ENCODE peak calls at places on chromosome 22, in nine cellular contexts. U is HepG2, W is left lung, V is A549, J is transverse colon, X is AG04450, R is neural progenitor cell, Y is fibroblast of lung, P is upper lobe of left lung. F is an unnamed sample.

GRCh38 chr22:23036684-23037428 is 33.5 kb upstream of the GNAZ start:
- DNase-seq in V (no peak), U (peak; percentile 70), P (no peak), W (no peak), J (no peak), X (no peak), R (no peak), Y (no peak), F (no peak)

GRCh38 chr22:35866646-35867045 is 149.0 kb downstream of the APOL5 start:
- DNase-seq in W (no peak), U (no peak), V (no peak), P (no peak), R (peak; percentile 46), Y (no peak), X (no peak), J (no peak), F (no peak)

GRCh38 chr22:44213489-44214043 is 32.8 kb downstream of the PARVG start:
- DNase-seq in W (no peak), X (no peak), Y (no peak), J (no peak), R (no peak), V (no peak), P (no peak), U (no peak), F (no peak)

GRCh38 chr22:21867528-21868266 is at the start of gene MAPK1:
- DNase-seq in R (peak; percentile 94), X (peak; percentile 33), U (peak; percentile 79), Y (peak; percentile 84), P (peak; percentile 95), W (peak; percentile 98), V (peak; percentile 58), J (peak; percentile 95), F (peak; percentile 79)

GRCh38 chr22:42172385-42173172 is 42.0 kb upstream of the CYP2D6 start:
- DNase-seq in Y (peak; percentile 37), J (peak; percentile 74), W (no peak), V (no peak), X (no peak), U (peak; percentile 74), P (no peak), R (no peak), F (no peak)

GRCh38 chr22:28799125-28799833 is 1.1 kb downstream of the XBP1 start:
- DNase-seq in U (peak; percentile 70), X (peak; percentile 83), W (no peak), Y (peak; percentile 95), P (peak; percentile 74), J (peak; percentile 69), R (peak; percentile 32), V (peak; percentile 71), F (no peak)

GRCh38 chr22:31977141-31977781 is 32.9 kb downstream of the YWHAH start:
- DNase-seq in R (peak; percentile 87), Y (peak; percentile 67), V (peak; percentile 71), W (peak; percentile 78), X (peak; percentile 13), U (peak; percentile 62), P (peak; percentile 56), J (peak; percentile 91), F (peak; percentile 71)

GRCh38 chr22:44031111-44031963 is 7.2 kb downstream of the PARVB start:
- DNase-seq in X (no peak), U (no peak), R (no peak), Y (no peak), V (no peak), W (peak; percentile 31), J (no peak), P (no peak), F (no peak)

GRCh38 chr22:20647586-20648305 is 126.2 kb upstream of the SERPIND1 start:
- DNase-seq in U (no peak), J (no peak), P (no peak), X (no peak), W (no peak), V (no peak), R (no peak), Y (no peak), F (no peak)

GRCh38 chr22:29186302-29186701 is 19.4 kb upstream of the EMID1 start:
- DNase-seq in P (no peak), Y (no peak), R (no peak), U (no peak), J (no peak), W (no peak), X (no peak), V (no peak), F (no peak)

GRCh38 chr22:32951081-32951806 is 106.9 kb downstream of the SYN3 start:
- DNase-seq in U (no peak), V (no peak), R (peak; percentile 43), Y (no peak), X (no peak), J (no peak), W (no peak), P (no peak), F (no peak)

GRCh38 chr22:22818861-22819855 is 68.5 kb upstream of the IGLL5 start:
- DNase-seq in R (no peak), P (no peak), W (no peak), J (peak; percentile 37), U (no peak), X (no peak), V (no peak), Y (no peak), F (no peak)

GRCh38 chr22:21045585-21046294 is at the start of gene LRRC74B:
- DNase-seq in Y (peak; percentile 89), X (peak; percentile 67), P (peak; percentile 86), R (peak; percentile 98), V (peak; percentile 89), U (peak; percentile 67), W (peak; percentile 93), J (peak; percentile 88), F (peak; percentile 89)

GRCh38 chr22:25069758-25070461 is 117.4 kb downstream of the KIAA1671 start:
- DNase-seq in W (peak; percentile 74), X (no peak), U (no peak), P (no peak), Y (no peak), J (no peak), V (no peak), R (no peak), F (no peak)

GRCh38 chr22:43129426-43130425 is 13.5 kb downstream of the MCAT start:
- DNase-seq in R (no peak), J (no peak), V (no peak), W (no peak), X (no peak), P (no peak), U (no peak), Y (no peak), F (no peak)

GRCh38 chr22:24601217-24602104 is 1.5 kb upstream of the GGT1 start:
- DNase-seq in X (no peak), U (peak; percentile 66), R (no peak), V (no peak), J (peak; percentile 89), W (peak; percentile 90), Y (no peak), P (peak; percentile 87), F (no peak)

GRCh38 chr22:23233746-23234408 is 53.6 kb downstream of the BCR start:
- DNase-seq in V (no peak), X (peak; percentile 62), J (no peak), U (no peak), Y (peak; percentile 82), P (no peak), W (no peak), R (no peak), F (no peak)

GRCh38 chr22:50300620-50301257 is 6.7 kb downstream of the PLXNB2 start:
- DNase-seq in U (no peak), P (no peak), R (no peak), W (no peak), J (no peak), X (no peak), V (no peak), Y (no peak), F (no peak)
- H3K4me3 ChIP-seq in U (no peak overlapping the region), P (no peak overlapping the region), R (peak overlapping the region; percentile 53), W (peak overlapping the region; percentile 5), J (no peak overlapping the region), X (no peak overlapping the region), V (no peak overlapping the region), Y (no peak overlapping the region), F (no peak overlapping the region)

DNA sequence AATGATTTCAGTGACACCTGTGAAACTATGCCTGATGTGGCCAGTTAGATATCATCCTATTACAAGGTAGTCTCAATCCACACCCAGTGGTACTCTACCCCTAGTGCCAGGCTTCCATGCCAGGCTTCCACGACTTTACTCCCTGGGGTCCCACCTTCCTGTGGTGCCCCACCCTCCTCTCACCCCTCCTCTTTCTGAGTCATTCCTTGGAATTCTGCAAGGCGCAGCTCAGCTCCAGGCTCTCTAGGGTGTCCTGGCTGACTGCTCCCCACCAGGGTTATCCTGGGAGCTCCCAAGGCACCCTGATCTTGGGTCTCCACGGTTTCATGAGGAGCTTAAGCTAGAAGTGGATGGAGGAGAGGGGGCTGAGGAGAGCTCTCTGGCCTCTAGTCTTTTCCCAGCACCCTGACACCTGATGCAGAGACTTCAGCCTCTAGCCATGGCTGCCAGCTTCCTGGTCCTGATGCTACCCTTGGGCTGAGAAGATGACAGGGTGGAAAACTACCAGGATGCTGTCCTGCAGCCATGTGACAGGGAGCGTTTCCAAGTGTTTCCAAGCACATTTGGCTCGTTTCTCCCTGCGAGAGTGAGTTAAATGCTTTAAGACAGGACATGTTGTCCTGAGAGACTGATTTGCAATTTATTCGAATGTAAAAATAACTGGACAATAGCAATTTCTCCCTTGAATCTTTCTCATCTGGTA is 1461.2 kb downstream of the TBC1D22A start:
- DNase-seq in X (no peak), V (no peak), J (no peak), P (no peak), Y (no peak), R (no peak), U (no peak), W (no peak), F (no peak)
- H3K9me3 ChIP-seq in X (peaks cover 65% of the 10 kb centered on the region), V (peaks cover 10% of the 10 kb centered on the region), J (peaks cover 3% of the 10 kb centered on the region), P (peaks cover 3% of the 10 kb centered on the region), Y (no peaks in the 10 kb centered on the region), R (no peaks in the 10 kb centered on the region), U (no peaks in the 10 kb centered on the region), W (no peaks in the 10 kb centered on the region), F (no peaks in the 10 kb centered on the region)

GRCh38 chr22:19473578-19473977 is 5.4 kb downstream of the UFD1 start:
- DNase-seq in P (no peak), X (no peak), Y (no peak), V (no peak), J (no peak), W (no peak), R (no peak), U (no peak), F (no peak)
- TF ChIP-seq CTCF in P (no peak), X (no peak), Y (no peak), V (no peak), J (no peak), W (no peak), R (no peak), U (peak; percentile 38), F (peak; percentile 11)

GRCh38 chr22:37229012-37229804 is 14.9 kb downstream of the RAC2 start:
- DNase-seq in J (no peak), Y (peak; percentile 90), R (no peak), W (peak; percentile 72), P (no peak), U (no peak), V (peak; percentile 47), X (peak; percentile 61), F (peak; percentile 64)

GRCh38 chr22:37229805-37230672 is 14.0 kb downstream of the RAC2 start:
- DNase-seq in Y (no peak), P (peak; percentile 86), J (peak; percentile 80), X (no peak), U (no peak), R (no peak), W (peak; percentile 91), V (no peak), F (peak; percentile 38)

GRCh38 chr22:37226087-37226486 is 13.8 kb upstream of the SSTR3 start:
- DNase-seq in P (no peak), J (no peak), V (no peak), U (no peak), R (no peak), Y (no peak), X (no peak), W (peak; percentile 43), F (no peak)

GRCh38 chr22:37226514-37226913 is 14.2 kb upstream of the SSTR3 start:
- DNase-seq in R (no peak), W (peak; percentile 58), X (no peak), P (no peak), J (no peak), V (no peak), U (no peak), Y (no peak), F (no peak)

GRCh38 chr22:37228106-37229011 is 15.7 kb downstream of the RAC2 start:
- DNase-seq in Y (no peak), U (no peak), P (peak; percentile 54), R (no peak), X (no peak), J (peak; percentile 41), W (peak; percentile 86), V (no peak), F (peak; percentile 61)
- H3K4me3 ChIP-seq in Y (no peak overlapping the region), U (no peak overlapping the region), P (no peak overlapping the region), R (no peak overlapping the region), X (no peak overlapping the region), J (no peak overlapping the region), W (no peak overlapping the region), V (no peak overlapping the region), F (no peak overlapping the region)